ENCODE peak calls at places on chromosomes 13 and 19, in nine cellular contexts. L, D, Q, B, K, X, S, N and Y are unnamed samples.

GRCh38 chr13:51425410-51426042 is 27.3 kb downstream of the INTS6 start:
- DNase-seq in N (no peak), L (no peak), B (no peak), S (no peak), D (no peak), Q (no peak), K (no peak), X (no peak), Y (no peak)

GRCh38 chr13:42893346-42893745 is 98.7 kb downstream of the EPSTI1 start:
- DNase-seq in D (no peak), L (no peak), N (no peak), K (no peak), X (no peak), Q (peak), S (no peak), B (no peak), Y (no peak)

GRCh38 chr13:40984670-40985366 is 34.3 kb downstream of the ELF1 start:
- DNase-seq in L (no peak), S (no peak), D (no peak), N (no peak), B (no peak), X (peak), Q (no peak), K (no peak), Y (no peak)

GRCh38 chr13:23898101-23898500 is 799 bp upstream of the C1QTNF9B start:
- DNase-seq in X (no peak), N (no peak), Q (no peak), S (no peak), B (no peak), D (no peak), K (no peak), L (no peak), Y (peak)

GRCh38 chr13:50071399-50071798 is 56.2 kb downstream of the KCNRG start:
- DNase-seq in L (no peak), X (no peak), B (no peak), N (no peak), D (no peak), S (no peak), Q (no peak), K (no peak), Y (no peak)

GRCh38 chr13:100532090-100532766 is 56.4 kb downstream of the GGACT start:
- DNase-seq in X (no peak), L (no peak), Q (no peak), K (no peak), B (no peak), S (no peak), N (peak), D (no peak), Y (no peak)

GRCh38 chr19:28601723-28602440 is 611.1 kb downstream of the UQCRFS1 start:
- DNase-seq in K (no peak), L (no peak), D (no peak), N (no peak), S (no peak), X (peak), Q (no peak), B (no peak), Y (no peak)

GRCh38 chr13:100951031-100951430 is 276.4 kb upstream of the TMTC4 start:
- DNase-seq in X (no peak), B (no peak), K (no peak), N (no peak), D (no peak), S (no peak), Q (no peak), L (no peak), Y (no peak)

GRCh38 chr13:111929036-111929616 is 137.8 kb upstream of the SOX1 start:
- DNase-seq in K (no peak), N (no peak), X (no peak), D (no peak), S (no peak), L (no peak), B (no peak), Q (no peak), Y (no peak)

GRCh38 chr19:15640294-15640903 is at the start of gene CYP4F3:
- DNase-seq in K (no peak), B (no peak), L (peak), S (peak), D (peak), N (no peak), X (no peak), Q (peak), Y (no peak)

GRCh38 chr19:12766051-12766521 is 9.3 kb downstream of the HOOK2 start:
- DNase-seq in B (peak), X (peak), Q (no peak), N (peak), S (no peak), L (peak), D (peak), K (no peak), Y (peak)

GRCh38 chr19:42370068-42370520 is 20.0 kb downstream of the CNFN start:
- DNase-seq in N (peak), S (no peak), Q (no peak), X (no peak), K (no peak), L (no peak), B (no peak), D (no peak), Y (no peak)

GRCh38 chr19:10155834-10156233 is 36.1 kb upstream of the EIF3G start:
- DNase-seq in X (no peak), B (no peak), L (no peak), D (no peak), N (no peak), S (no peak), Q (no peak), K (no peak), Y (no peak)

GRCh38 chr13:95553614-95554385 is 1.3 kb downstream of the CLDN10 start:
- DNase-seq in N (peak), S (no peak), L (no peak), X (no peak), D (no peak), B (peak), Q (no peak), K (no peak), Y (no peak)

GRCh38 chr19:13998426-13998825 is 7.7 kb downstream of the RFX1 start:
- DNase-seq in N (no peak), Q (no peak), L (no peak), S (no peak), B (no peak), K (no peak), D (peak), X (no peak), Y (no peak)

GRCh38 chr13:58097831-58098230 is 466.3 kb downstream of the PCDH17 start:
- DNase-seq in B (no peak), K (no peak), L (no peak), D (no peak), N (no peak), X (no peak), Q (no peak), S (no peak), Y (no peak)

GRCh38 chr19:36152061-36152885 is at the start of gene COX7A1:
- DNase-seq in D (peak), K (no peak), N (no peak), X (no peak), L (peak), Q (no peak), B (no peak), S (peak), Y (no peak)

GRCh38 chr13:45847554-45848224 is 3.9 kb downstream of the SIAH3 start:
- DNase-seq in B (no peak), K (no peak), Q (no peak), L (no peak), N (no peak), X (peak), D (no peak), S (no peak), Y (no peak)

GRCh38 chr19:33235269-33235995 is 9.8 kb upstream of the SLC7A10 start:
- DNase-seq in X (peak), K (peak), B (peak), N (peak), L (peak), Q (no peak), D (peak), S (peak), Y (peak)

GRCh38 chr13:95536629-95537241 is 15.8 kb upstream of the CLDN10 start:
- DNase-seq in B (no peak), D (no peak), K (no peak), Q (no peak), N (no peak), S (no peak), X (peak), L (no peak), Y (no peak)

GRCh38 chr19:19643158-19644053 is at the start of gene GMIP:
- DNase-seq in X (peak), S (peak), N (peak), L (peak), K (peak), D (peak), Q (no peak), B (peak), Y (no peak)

GRCh38 chr13:46131705-46132104 is 26.9 kb upstream of the CPB2 start:
- DNase-seq in Q (no peak), K (no peak), X (no peak), N (no peak), D (no peak), L (no peak), B (no peak), S (no peak), Y (no peak)

GRCh38 chr19:6668696-6669095 is 1.3 kb downstream of the TNFSF14 start:
- DNase-seq in B (no peak), X (no peak), K (no peak), D (no peak), N (no peak), L (no peak), S (no peak), Q (no peak), Y (no peak)

GRCh38 chr13:109933476-109933875 is 147.1 kb upstream of the IRS2 start:
- DNase-seq in X (no peak), D (no peak), K (no peak), N (no peak), B (no peak), S (no peak), L (no peak), Q (no peak), Y (no peak)

GRCh38 chr13:45786293-45786920 is 65.1 kb downstream of the SIAH3 start:
- DNase-seq in K (no peak), B (no peak), D (no peak), X (no peak), S (no peak), L (no peak), N (no peak), Q (no peak), Y (no peak)

GRCh38 chr13:48072787-48073186 is 22.1 kb downstream of the MED4 start:
- DNase-seq in N (no peak), B (no peak), D (no peak), L (no peak), S (no peak), X (no peak), Q (no peak), K (no peak), Y (no peak)

GRCh38 chr19:29671393-29672076 is 6.3 kb downstream of the PLEKHF1 start:
- DNase-seq in D (peak), S (no peak), X (no peak), K (peak), L (peak), B (no peak), Q (peak), N (no peak), Y (no peak)

GRCh38 chr13:23020246-23020843 is 160.4 kb upstream of the SGCG start:
- DNase-seq in X (peak), K (no peak), L (peak), Q (peak), D (no peak), B (peak), N (peak), S (peak), Y (no peak)

GRCh38 chr13:110304256-110304655 is 2.7 kb downstream of the COL4A1 start:
- DNase-seq in L (no peak), S (no peak), X (no peak), B (no peak), Q (no peak), K (no peak), N (no peak), D (no peak), Y (no peak)

GRCh38 chr19:55146078-55146647 is 2.8 kb downstream of the TNNT1 start:
- DNase-seq in N (peak), B (peak), X (no peak), Q (peak), D (no peak), L (no peak), S (no peak), K (no peak), Y (no peak)
- TF ChIP-seq CTCF in N (peak), B (peak), X (peak), Q (peak), D (peak), L (no peak), S (no peak), K (no peak), Y (peak)

GRCh38 chr19:3599776-3600183 is 6.9 kb downstream of the TBXA2R start:
- DNase-seq in X (no peak), B (no peak), N (peak), Q (no peak), D (no peak), L (no peak), K (no peak), S (no peak), Y (no peak)
- TF ChIP-seq CTCF in X (no peak), B (no peak), N (peak), Q (no peak), D (no peak), L (no peak), K (no peak), S (no peak), Y (no peak)

DNA sequence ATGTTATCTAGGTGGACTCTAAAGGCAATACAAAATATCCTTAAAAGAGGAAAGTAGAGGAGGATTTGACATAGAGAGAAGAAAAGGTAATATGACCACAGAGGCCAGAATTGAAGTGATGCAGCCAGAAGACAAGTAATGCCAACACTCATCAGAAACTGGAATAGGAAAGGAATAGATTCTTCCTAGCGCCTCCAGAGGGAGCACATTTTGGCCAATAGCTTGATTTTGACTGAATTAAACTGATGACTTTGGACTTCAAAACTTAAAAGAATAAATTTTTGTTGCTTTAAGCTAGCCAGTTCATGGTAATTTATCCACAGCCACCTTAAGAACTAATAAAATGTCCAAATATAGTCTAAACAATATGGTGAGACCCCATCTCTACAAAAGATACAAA is 1921.9 kb downstream of the OLFM4 start:
- DNase-seq in Q (no peak), K (no peak), N (no peak), L (no peak), D (no peak), B (no peak), X (no peak), S (no peak), Y (no peak)
- TF ChIP-seq CTCF in Q (peak), K (no peak), N (no peak), L (no peak), D (no peak), B (no peak), X (no peak), S (no peak), Y (no peak)

GRCh38 chr13:98033277-98034247 is 80.1 kb downstream of the IPO5 start:
- DNase-seq in N (no peak), X (no peak), B (peak), L (no peak), S (no peak), Q (no peak), D (no peak), K (no peak), Y (no peak)
- TF ChIP-seq CTCF in N (peak), X (no peak), B (peak), L (no peak), S (no peak), Q (peak), D (peak), K (no peak), Y (peak)

GRCh38 chr19:52943884-52944643 is 18.6 kb downstream of the ZNF816 start:
- DNase-seq in X (no peak), S (no peak), N (no peak), L (peak), K (no peak), D (no peak), B (no peak), Q (no peak), Y (no peak)

GRCh38 chr19:52941941-52942370 is 18.7 kb upstream of the ZNF888 start:
- DNase-seq in K (no peak), L (no peak), S (no peak), B (peak), D (peak), N (peak), Q (no peak), X (peak), Y (no peak)

GRCh38 chr19:52943134-52943883 is 19.4 kb downstream of the ZNF816 start:
- DNase-seq in Q (no peak), S (no peak), D (no peak), L (no peak), B (no peak), X (no peak), N (no peak), K (no peak), Y (no peak)

GRCh38 chr19:52945652-52946321 is 16.9 kb downstream of the ZNF816 start:
- DNase-seq in N (peak), K (no peak), B (no peak), D (no peak), S (no peak), L (no peak), X (no peak), Q (no peak), Y (no peak)

GRCh38 chr19:52942371-52943133 is 19.3 kb upstream of the ZNF888 start:
- DNase-seq in L (peak), S (peak), K (peak), D (peak), X (peak), Q (no peak), N (peak), B (peak), Y (peak)
- TF ChIP-seq CTCF in L (no peak), S (no peak), K (no peak), D (no peak), X (no peak), Q (no peak), N (no peak), B (no peak), Y (no peak)

GRCh38 chr19:2291185-2291751 is 9.3 kb upstream of the PEAK3 start:
- DNase-seq in N (peak), Q (no peak), D (no peak), X (no peak), K (no peak), S (no peak), L (no peak), B (peak), Y (no peak)
- TF ChIP-seq CTCF in N (peak), Q (peak), D (no peak), X (no peak), K (no peak), S (no peak), L (no peak), B (no peak), Y (no peak)

GRCh38 chr19:49120325-49120683 is 960 bp downstream of the PPFIA3 start:
- DNase-seq in N (no peak), S (no peak), K (no peak), Q (no peak), X (no peak), B (no peak), L (no peak), D (no peak), Y (no peak)

GRCh38 chr19:49120868-49121267 is 1.5 kb downstream of the PPFIA3 start:
- DNase-seq in L (no peak), B (no peak), K (no peak), N (no peak), S (no peak), D (no peak), X (no peak), Q (no peak), Y (no peak)

GRCh38 chr19:49119411-49120324 is at the start of gene PPFIA3:
- DNase-seq in Q (no peak), S (no peak), B (peak), L (no peak), D (peak), N (peak), K (no peak), X (no peak), Y (no peak)

GRCh38 chr19:49117677-49118564 is 1.0 kb downstream of the C19orf73 start:
- DNase-seq in X (no peak), N (no peak), B (no peak), S (no peak), K (no peak), L (no peak), D (peak), Q (no peak), Y (no peak)

DNA sequence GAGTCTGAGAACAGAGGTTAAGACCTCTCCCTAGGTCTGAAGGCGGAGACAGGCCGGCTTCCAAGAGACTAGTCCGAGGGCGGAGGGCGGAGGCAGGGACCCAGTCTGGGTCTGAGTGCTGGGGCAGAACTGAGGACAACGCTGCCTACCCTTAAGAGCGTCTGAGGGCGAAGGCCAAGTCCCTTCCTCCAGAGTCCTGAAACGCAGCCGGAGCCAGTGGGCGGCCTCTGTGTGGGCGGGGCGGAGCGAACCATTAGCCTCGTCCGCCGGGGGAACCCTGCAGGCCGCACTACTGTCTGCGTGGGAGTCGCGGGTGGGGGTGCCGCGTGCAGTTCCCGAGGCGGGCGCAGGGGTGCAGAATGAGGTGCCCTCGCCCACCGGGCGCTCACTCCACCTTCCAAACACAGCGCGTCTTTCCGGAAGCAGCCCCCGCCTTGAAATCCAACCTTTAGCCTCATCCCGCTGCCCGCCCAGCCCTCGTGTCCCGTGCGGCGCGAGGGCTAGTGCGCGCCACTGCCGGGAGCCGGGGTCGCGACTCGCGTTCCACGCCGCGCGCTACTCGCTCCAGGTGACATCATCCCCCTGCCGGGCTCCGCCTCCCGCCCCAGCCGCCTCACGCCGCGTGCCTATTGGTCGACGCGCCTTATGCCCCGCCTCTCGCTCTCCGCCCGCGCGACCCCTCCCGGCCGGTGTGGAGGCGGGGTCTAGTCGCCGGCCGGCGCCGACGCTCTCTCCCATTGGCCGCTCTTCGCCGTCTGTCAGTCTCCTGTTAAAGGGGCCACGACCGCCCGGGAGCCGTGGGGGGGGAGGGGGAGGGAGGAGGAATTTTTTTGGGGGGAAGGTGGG is at the start of gene C19orf73:
- DNase-seq in Q (peak), N (peak), B (peak), S (peak), D (peak), L (peak), X (peak), K (peak), Y (peak)
- TF ChIP-seq CTCF in Q (peak), N (no peak), B (no peak), S (no peak), D (peak), L (peak), X (no peak), K (no peak), Y (peak)

GRCh38 chr13:54185785-54186184 is 1157.2 kb downstream of the OLFM4 start:
- DNase-seq in K (no peak), L (no peak), N (peak), B (peak), X (no peak), Q (no peak), S (no peak), D (no peak), Y (no peak)
- TF ChIP-seq CTCF in K (no peak), L (no peak), N (peak), B (peak), X (no peak), Q (peak), S (no peak), D (no peak), Y (no peak)

GRCh38 chr19:5339950-5340636 is 519 bp downstream of the PTPRS start:
- DNase-seq in B (peak), X (no peak), S (no peak), K (no peak), L (no peak), Q (no peak), D (no peak), N (no peak), Y (no peak)
- TF ChIP-seq CTCF in B (no peak), X (no peak), S (no peak), K (no peak), L (no peak), Q (no peak), D (peak), N (no peak), Y (no peak)

GRCh38 chr13:108812165-108812564 is 182.8 kb downstream of the MYO16 start:
- DNase-seq in L (no peak), X (no peak), S (no peak), K (no peak), Q (no peak), D (no peak), N (no peak), B (no peak), Y (no peak)

DNA sequence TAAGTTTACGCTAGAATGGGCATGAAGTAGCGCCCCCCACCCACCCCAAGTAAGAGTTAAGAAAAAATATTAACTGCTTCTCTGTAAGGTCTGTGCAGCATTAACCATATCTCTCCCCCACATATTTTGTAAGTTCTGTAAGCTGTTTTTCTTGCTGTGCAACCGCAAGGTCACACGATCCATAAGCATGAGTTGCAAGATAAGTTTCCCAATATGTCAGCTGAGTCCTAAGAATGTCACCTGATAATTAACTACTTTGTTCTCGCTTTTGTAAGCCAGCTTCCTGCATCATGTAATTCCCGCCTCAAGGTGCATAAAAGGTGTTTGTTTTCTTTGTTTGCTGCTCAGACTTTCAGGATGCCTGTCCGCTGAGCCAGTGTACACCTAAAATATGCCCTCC is 187.0 kb downstream of the MYO16 start:
- DNase-seq in Q (no peak), K (no peak), B (no peak), X (no peak), L (no peak), S (no peak), N (no peak), D (no peak), Y (no peak)
- TF ChIP-seq CTCF in Q (no peak), K (no peak), B (no peak), X (no peak), L (no peak), S (no peak), N (no peak), D (no peak), Y (no peak)